ENCODE peak calls at places on chromosome 13, in five cellular contexts. L is tibial nerve, G is heart left ventricle, X is K562, Q is DND-41. N is an unnamed sample. For H3K4me1, the result is how much of the 10 kb centered on the place peaks cover.

GRCh38 chr13:77222909-77223308 is 104.0 kb downstream of the MYCBP2 start:
- DNase-seq in L (no peak), X (no peak), G (no peak), Q (no peak), N (no peak)

GRCh38 chr13:86052141-86052540 is 252.9 kb upstream of the SLITRK6 start:
- DNase-seq in L (no peak), G (no peak), Q (no peak), X (no peak), N (no peak)

GRCh38 chr13:101341464-101341863 is 74.8 kb downstream of the NALCN start:
- DNase-seq in L (no peak), G (no peak), X (no peak), Q (no peak), N (no peak)

GRCh38 chr13:47397739-47398138 is 500.9 kb upstream of the HTR2A start:
- DNase-seq in L (no peak), X (no peak), G (no peak), Q (no peak), N (peak)

GRCh38 chr13:35552172-35552844 is 75.8 kb upstream of the MAB21L1 start:
- DNase-seq in Q (no peak), X (no peak), L (no peak), G (no peak), N (no peak)

GRCh38 chr13:77918391-77919261 is at the start of gene EDNRB:
- DNase-seq in G (peak), X (no peak), Q (no peak), L (peak), N (no peak)

GRCh38 chr13:30830638-30830965 is 75.5 kb upstream of the MEDAG start:
- DNase-seq in Q (no peak), X (no peak), G (no peak), L (no peak), N (no peak)

GRCh38 chr13:52010890-52011689 is at the start of gene ATP7B:
- DNase-seq in G (no peak), Q (peak), X (peak), L (no peak), N (no peak)

GRCh38 chr13:107865643-107866006 is 349.7 kb downstream of the LIG4 start:
- DNase-seq in X (no peak), L (no peak), Q (no peak), G (no peak), N (no peak)

GRCh38 chr13:20136781-20137703 is 23.8 kb downstream of the GJA3 start:
- DNase-seq in L (no peak), Q (no peak), G (no peak), X (no peak), N (no peak)

GRCh38 chr13:83117046-83117445 is 765.2 kb downstream of the SLITRK1 start:
- DNase-seq in X (no peak), G (no peak), L (no peak), Q (no peak), N (no peak)

GRCh38 chr13:37747071-37747612 is 122.4 kb downstream of the TRPC4 start:
- DNase-seq in X (no peak), G (no peak), L (no peak), Q (no peak), N (peak)

GRCh38 chr13:26558912-26559485 is 1.5 kb downstream of the WASF3 start:
- DNase-seq in Q (no peak), L (no peak), G (no peak), X (no peak), N (no peak)

GRCh38 chr13:50365300-50365682 is 350.0 kb downstream of the KCNRG start:
- DNase-seq in L (no peak), G (no peak), X (no peak), Q (no peak), N (no peak)

GRCh38 chr13:22081430-22081829 is 410.6 kb downstream of the FGF9 start:
- DNase-seq in Q (no peak), X (no peak), G (no peak), L (no peak), N (no peak)

DNA sequence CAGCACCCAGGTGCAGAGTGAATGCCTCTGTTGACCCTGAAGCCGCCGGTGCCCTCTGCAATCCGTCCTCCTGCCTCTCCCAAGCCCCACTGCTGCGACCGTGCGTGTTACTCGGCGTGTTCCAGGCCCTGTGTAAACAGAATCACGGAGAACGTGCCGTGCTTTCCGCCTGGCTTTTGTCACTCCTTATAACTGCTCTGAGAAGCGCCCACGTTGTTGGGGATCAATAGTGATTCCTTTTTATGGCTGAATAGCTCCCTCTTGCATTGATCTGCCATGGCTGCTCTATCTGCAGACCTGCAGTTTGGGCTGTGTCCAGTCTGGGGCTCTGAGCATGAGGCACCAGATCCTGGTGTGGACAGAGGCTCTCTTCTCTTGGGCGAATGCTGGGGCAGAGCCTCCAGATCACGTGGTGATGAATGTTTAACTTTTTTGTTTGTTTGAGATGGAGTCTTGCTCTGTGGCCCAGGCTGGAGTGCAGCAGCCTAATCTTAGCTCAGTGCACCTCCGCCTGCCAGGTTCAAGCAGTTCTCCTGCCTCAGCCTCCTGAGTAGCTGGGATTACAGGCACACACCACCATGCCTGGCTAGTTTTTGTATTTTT is 15.8 kb downstream of the ADPRHL1 start:
- DNase-seq in L (no peak), G (peak), Q (no peak), X (no peak), N (no peak)
- H3K4me1 ChIP-seq in L (under half), G (under half), Q (under half), X (under half), N (under half)

DNA sequence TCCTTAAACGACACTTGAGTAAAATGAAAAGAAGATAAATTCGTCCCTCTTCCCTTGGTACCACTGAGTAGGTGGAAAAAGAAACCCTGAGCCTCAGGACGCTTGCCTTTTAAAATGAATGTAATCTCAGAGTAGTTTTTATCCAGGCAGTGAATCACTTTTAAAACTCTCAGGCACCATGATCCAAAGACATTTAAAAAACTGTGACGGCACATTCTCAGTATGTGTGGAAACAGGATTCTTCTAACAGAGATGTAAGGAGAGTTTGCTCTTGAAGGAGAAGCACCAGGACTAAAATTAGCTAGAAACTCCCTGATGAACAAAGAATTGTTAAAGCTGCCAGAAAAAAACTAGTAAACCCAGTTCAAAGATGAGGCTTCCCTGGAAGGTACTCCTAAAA is 105.7 kb upstream of the SLC15A1 start:
- DNase-seq in L (no peak), Q (no peak), X (no peak), G (no peak), N (no peak)
- H3K27ac ChIP-seq in L (no peak), Q (no peak), X (no peak), G (no peak), N (no peak)

GRCh38 chr13:44181938-44182337 is 191.7 kb upstream of the SERP2 start:
- DNase-seq in X (no peak), Q (no peak), L (no peak), G (no peak), N (no peak)
- H3K4me1 ChIP-seq in X (under half), Q (under half), L (under half), G (under half), N (under half)

DNA sequence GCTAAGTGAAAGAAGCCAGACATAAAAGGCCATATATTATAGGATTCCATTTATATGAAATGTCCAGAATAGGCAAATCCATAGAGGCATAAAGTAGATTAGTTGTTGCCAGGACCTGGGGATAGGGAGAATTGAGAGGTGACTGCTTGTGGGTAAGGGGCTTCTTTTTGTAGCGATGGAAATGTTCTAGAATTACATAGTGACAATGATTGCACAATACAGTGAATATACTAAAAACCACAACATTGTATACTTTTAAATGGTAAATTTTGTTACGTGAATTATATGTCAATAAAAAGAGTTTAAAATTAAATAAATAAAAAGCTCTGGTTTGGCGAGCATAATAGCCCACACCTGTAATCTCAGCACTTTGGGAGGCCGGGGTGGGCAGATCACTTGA is 486.8 kb downstream of the KLF12 start:
- DNase-seq in G (no peak), X (no peak), L (no peak), Q (no peak), N (no peak)
- H3K27ac ChIP-seq in G (no peak), X (no peak), L (no peak), Q (no peak), N (no peak)

N was measured in SJSA1.